ENCODE peak calls at places on chromosomes 2 and 18, in four cellular contexts. One of them, this sample, is unnamed.

GRCh38 chr2:19540739-19541503 is 182.5 kb upstream of the OSR1 start:
- DNase-seq in naive B cell: no peak
- DNase-seq in activated CD4-positive, alpha-beta T cell treated with anti-CD3 and anti-CD28 coated beads, Interleukin-2, amount 50 U/mL, for 48 hours: no peak
- DNase-seq in NCI-H82: no peak
- DNase-seq in this sample: peak; percentile 34

GRCh38 chr2:241848761-241849615 is 9.7 kb downstream of the PDCD1 start:
- DNase-seq in naive B cell: no peak
- DNase-seq in activated CD4-positive, alpha-beta T cell treated with anti-CD3 and anti-CD28 coated beads, Interleukin-2, amount 50 U/mL, for 48 hours: no peak
- DNase-seq in NCI-H82: no peak
- DNase-seq in this sample: no peak

GRCh38 chr2:130870161-130870485 is 33.4 kb downstream of the ARHGEF4 start:
- DNase-seq in naive B cell: no peak
- DNase-seq in activated CD4-positive, alpha-beta T cell treated with anti-CD3 and anti-CD28 coated beads, Interleukin-2, amount 50 U/mL, for 48 hours: no peak
- DNase-seq in NCI-H82: no peak
- DNase-seq in this sample: no peak

GRCh38 chr2:179826297-179826696 is 35.1 kb downstream of the ZNF385B start:
- DNase-seq in naive B cell: no peak
- DNase-seq in activated CD4-positive, alpha-beta T cell treated with anti-CD3 and anti-CD28 coated beads, Interleukin-2, amount 50 U/mL, for 48 hours: no peak
- DNase-seq in NCI-H82: no peak
- DNase-seq in this sample: no peak

GRCh38 chr2:104702026-104702425 is 151.9 kb upstream of the POU3F3 start:
- DNase-seq in naive B cell: no peak
- DNase-seq in activated CD4-positive, alpha-beta T cell treated with anti-CD3 and anti-CD28 coated beads, Interleukin-2, amount 50 U/mL, for 48 hours: no peak
- DNase-seq in NCI-H82: peak; percentile 22
- DNase-seq in this sample: no peak

GRCh38 chr2:209549589-209549988 is 125.7 kb downstream of the MAP2 start:
- DNase-seq in naive B cell: no peak
- DNase-seq in activated CD4-positive, alpha-beta T cell treated with anti-CD3 and anti-CD28 coated beads, Interleukin-2, amount 50 U/mL, for 48 hours: no peak
- DNase-seq in NCI-H82: no peak
- DNase-seq in this sample: no peak

GRCh38 chr2:159381574-159381973 is 95.1 kb upstream of the WDSUB1 start:
- DNase-seq in naive B cell: no peak
- DNase-seq in activated CD4-positive, alpha-beta T cell treated with anti-CD3 and anti-CD28 coated beads, Interleukin-2, amount 50 U/mL, for 48 hours: no peak
- DNase-seq in NCI-H82: no peak
- DNase-seq in this sample: no peak

GRCh38 chr18:10259075-10259474 is 195.4 kb upstream of the APCDD1 start:
- DNase-seq in naive B cell: no peak
- DNase-seq in activated CD4-positive, alpha-beta T cell treated with anti-CD3 and anti-CD28 coated beads, Interleukin-2, amount 50 U/mL, for 48 hours: no peak
- DNase-seq in NCI-H82: no peak
- DNase-seq in this sample: no peak

GRCh38 chr2:172865422-172865821 is 129.8 kb downstream of the RAPGEF4 start:
- DNase-seq in naive B cell: no peak
- DNase-seq in activated CD4-positive, alpha-beta T cell treated with anti-CD3 and anti-CD28 coated beads, Interleukin-2, amount 50 U/mL, for 48 hours: no peak
- DNase-seq in NCI-H82: no peak
- DNase-seq in this sample: no peak

GRCh38 chr2:237194081-237194480 is 108.4 kb downstream of the COPS8 start:
- DNase-seq in naive B cell: no peak
- DNase-seq in activated CD4-positive, alpha-beta T cell treated with anti-CD3 and anti-CD28 coated beads, Interleukin-2, amount 50 U/mL, for 48 hours: no peak
- DNase-seq in NCI-H82: no peak
- DNase-seq in this sample: no peak

GRCh38 chr2:66440011-66440542 is 5.2 kb downstream of the MEIS1 start:
- DNase-seq in naive B cell: no peak
- DNase-seq in activated CD4-positive, alpha-beta T cell treated with anti-CD3 and anti-CD28 coated beads, Interleukin-2, amount 50 U/mL, for 48 hours: no peak
- DNase-seq in NCI-H82: no peak
- DNase-seq in this sample: no peak

GRCh38 chr2:208515099-208515498 is 108.5 kb downstream of the PTH2R start:
- DNase-seq in naive B cell: no peak
- DNase-seq in activated CD4-positive, alpha-beta T cell treated with anti-CD3 and anti-CD28 coated beads, Interleukin-2, amount 50 U/mL, for 48 hours: no peak
- DNase-seq in NCI-H82: no peak
- DNase-seq in this sample: no peak